ENCODE peak calls at places on chromosomes 13 and 19, in nine cellular contexts. R is uterus, K is keratinocyte, O is IMR-90, F is ascending aorta, N is thyroid gland, Y is body of pancreas, P is SK-N-SH, V is astrocyte. U is an unnamed sample.

GRCh38 chr13:99041788-99042187 is 63.9 kb upstream of the DOCK9 start:
- DNase-seq in R (no peak), O (no peak), F (no peak), N (no peak), V (no peak), P (no peak), K (no peak), Y (no peak), U (no peak)

GRCh38 chr13:45527699-45528462 is 63.1 kb downstream of the COG3 start:
- DNase-seq in R (no peak), V (no peak), N (no peak), F (no peak), P (no peak), K (no peak), O (peak; percentile 74), Y (no peak), U (no peak)

GRCh38 chr13:77698211-77699058 is 948 bp downstream of the SLAIN1 start:
- DNase-seq in O (no peak), V (no peak), F (no peak), P (peak; percentile 72), K (no peak), Y (peak; percentile 59), N (peak; percentile 49), R (peak; percentile 18), U (peak; percentile 84)

GRCh38 chr19:13262450-13262849 is 112.2 kb downstream of the IER2 start:
- DNase-seq in V (peak; percentile 21), O (peak; percentile 61), Y (no peak), N (no peak), K (no peak), R (no peak), P (peak; percentile 66), F (no peak), U (no peak)

GRCh38 chr13:21089827-21090226 is 28.4 kb upstream of the LATS2 start:
- DNase-seq in Y (no peak), R (no peak), K (no peak), O (no peak), V (no peak), N (no peak), F (no peak), P (no peak), U (no peak)

GRCh38 chr19:19040417-19040816 is 7.0 kb downstream of the ARMC6 start:
- DNase-seq in K (no peak), N (peak; percentile 75), V (peak; percentile 59), F (peak; percentile 25), P (no peak), O (peak; percentile 91), R (peak; percentile 65), Y (peak; percentile 91), U (no peak)

GRCh38 chr19:45577111-45577905 is 7.3 kb downstream of the OPA3 start:
- DNase-seq in P (no peak), O (peak; percentile 95), V (peak; percentile 94), F (no peak), Y (peak; percentile 75), R (no peak), N (no peak), K (peak; percentile 76), U (peak; percentile 69)

GRCh38 chr13:107960301-107960700 is 255.0 kb downstream of the LIG4 start:
- DNase-seq in R (no peak), N (no peak), F (no peak), V (no peak), O (no peak), P (no peak), Y (no peak), K (no peak), U (peak; percentile 63)

GRCh38 chr13:61286148-61286745 is 129.4 kb downstream of the PCDH20 start:
- DNase-seq in R (no peak), N (no peak), P (peak; percentile 4), O (no peak), K (no peak), V (no peak), Y (no peak), F (no peak), U (peak; percentile 73)

GRCh38 chr13:32728327-32728726 is 142.1 kb downstream of the PDS5B start:
- DNase-seq in F (no peak), N (no peak), V (no peak), P (no peak), Y (no peak), R (no peak), O (no peak), K (no peak), U (no peak)

GRCh38 chr13:75226755-75227435 is 255.1 kb downstream of the TBC1D4 start:
- DNase-seq in Y (no peak), O (peak; percentile 86), N (peak; percentile 45), K (peak; percentile 30), P (no peak), R (no peak), V (peak; percentile 99), F (no peak), U (no peak)

GRCh38 chr19:8393192-8393870 is 3.2 kb downstream of the RAB11B start:
- DNase-seq in O (no peak), V (no peak), F (no peak), R (no peak), K (no peak), P (no peak), Y (no peak), N (no peak), U (no peak)

GRCh38 chr13:78133511-78133910 is 214.9 kb upstream of the EDNRB start:
- DNase-seq in V (no peak), O (no peak), R (no peak), N (no peak), F (no peak), Y (no peak), K (no peak), P (peak; percentile 41), U (no peak)

GRCh38 chr13:51827254-51827653 is 17.7 kb downstream of the TMEM272 start:
- DNase-seq in K (no peak), O (no peak), P (no peak), N (no peak), V (no peak), Y (no peak), R (no peak), F (no peak), U (no peak)

GRCh38 chr19:8255426-8256125 is 46.4 kb downstream of the CERS4 start:
- DNase-seq in N (no peak), O (no peak), R (no peak), V (no peak), F (no peak), K (no peak), Y (no peak), P (no peak), U (no peak)

GRCh38 chr19:15292847-15293582 is 39.3 kb downstream of the BRD4 start:
- DNase-seq in K (no peak), Y (peak; percentile 23), O (no peak), P (no peak), N (peak; percentile 30), V (no peak), R (no peak), F (no peak), U (no peak)

GRCh38 chr13:93689333-93689732 is 462.7 kb downstream of the GPC6 start:
- DNase-seq in P (no peak), F (no peak), O (peak; percentile 65), V (peak; percentile 30), R (no peak), Y (no peak), N (no peak), K (no peak), U (no peak)

GRCh38 chr13:100584901-100585300 is 3.7 kb downstream of the GGACT start:
- DNase-seq in V (peak; percentile 84), N (no peak), K (no peak), Y (no peak), O (no peak), P (no peak), R (no peak), F (no peak), U (no peak)

GRCh38 chr19:29467824-29468401 is 57.9 kb upstream of the VSTM2B start:
- DNase-seq in F (no peak), P (peak; percentile 37), N (no peak), Y (no peak), K (no peak), R (no peak), O (peak; percentile 21), V (no peak), U (peak; percentile 76)
- TF ChIP-seq CTCF in F (no peak), P (peak; percentile 45), N (no peak), Y (no peak), K (peak; percentile 36), R (no peak), O (peak; percentile 23), V (no peak), U (peak; percentile 79)

GRCh38 chr13:79966502-79966901 is 374.4 kb downstream of the SPRY2 start:
- DNase-seq in P (no peak), K (no peak), N (no peak), F (no peak), Y (no peak), O (no peak), R (no peak), V (no peak), U (peak; percentile 81)
- H3K4me1 ChIP-seq in P (no peaks in the 10 kb centered on the region), K (peaks cover 6% of the 10 kb centered on the region), N (no peaks in the 10 kb centered on the region), F (no peaks in the 10 kb centered on the region), Y (no peaks in the 10 kb centered on the region), O (peaks cover 3% of the 10 kb centered on the region), R (no peaks in the 10 kb centered on the region), V (no peaks in the 10 kb centered on the region), U (no peaks in the 10 kb centered on the region)

GRCh38 chr13:110713981-110714797 is 689 bp downstream of the ING1 start:
- DNase-seq in F (no peak), K (no peak), V (no peak), P (peak; percentile 56), R (peak; percentile 59), O (peak; percentile 32), N (peak; percentile 64), Y (peak; percentile 66), U (peak; percentile 77)
- TF ChIP-seq CTCF in F (no peak), K (peak; percentile 27), V (no peak), P (no peak), R (no peak), O (no peak), N (no peak), Y (peak; percentile 14), U (peak; percentile 36)

GRCh38 chr19:35310811-35311465 is 18.0 kb upstream of the CD22 start:
- DNase-seq in O (no peak), K (no peak), P (no peak), V (no peak), F (no peak), N (no peak), R (no peak), Y (no peak), U (no peak)

GRCh38 chr19:35313614-35314013 is 15.4 kb upstream of the CD22 start:
- DNase-seq in R (no peak), P (no peak), K (no peak), F (no peak), Y (no peak), N (no peak), V (no peak), O (no peak), U (peak; percentile 35)

GRCh38 chr19:35310331-35310730 is 18.4 kb downstream of the MAG start:
- DNase-seq in O (no peak), Y (no peak), R (no peak), N (no peak), V (no peak), K (no peak), P (no peak), F (no peak), U (no peak)

GRCh38 chr19:35314031-35314430 is 15.0 kb upstream of the CD22 start:
- DNase-seq in F (no peak), R (no peak), V (no peak), K (no peak), O (no peak), Y (no peak), N (no peak), P (no peak), U (no peak)

GRCh38 chr19:35311901-35312665 is 16.9 kb upstream of the CD22 start:
- DNase-seq in O (no peak), Y (no peak), P (no peak), V (no peak), N (no peak), K (no peak), R (no peak), F (no peak), U (peak; percentile 55)
- H3K4me1 ChIP-seq in O (no peaks in the 10 kb centered on the region), Y (peaks cover 15% of the 10 kb centered on the region), P (no peaks in the 10 kb centered on the region), V (no peaks in the 10 kb centered on the region), N (peaks cover 45% of the 10 kb centered on the region), K (peaks cover 5% of the 10 kb centered on the region), R (no peaks in the 10 kb centered on the region), F (no peaks in the 10 kb centered on the region), U (no peaks in the 10 kb centered on the region)

U was measured in endodermal cell.